ENCODE peak calls at places on chromosomes 5 and 9, in seven cellular contexts. V is activated gamma-delta T cell treated with anti-CD3 and anti-CD28 coated beads, Interleukin-2, amount 50 U/mL, for 16 hours; G is activated effector memory CD4-positive, alpha-beta T cell treated with anti-CD3 and anti-CD28 coated beads, Interleukin-2, amount 50 U/mL, for 16 hours; Y is neural crest cell; R is 8988T; D is HEK293T; M is pulmonary artery endothelial cell. Z is an unnamed sample.

GRCh38 chr5:12614608-12615007 is 710.4 kb upstream of the CTNND2 start:
- DNase-seq in Y (no peak), V (no peak), R (no peak), G (no peak), M (no peak), D (no peak), Z (no peak)

GRCh38 chr5:138470322-138471285 is 5.3 kb downstream of the EGR1 start:
- DNase-seq in G (no peak), Y (no peak), M (no peak), R (no peak), V (no peak), D (no peak), Z (no peak)

GRCh38 chr5:28468121-28468520 is 1429.7 kb upstream of the CDH9 start:
- DNase-seq in G (no peak), M (no peak), D (no peak), Y (no peak), R (no peak), V (no peak), Z (no peak)

GRCh38 chr9:87857141-87857947 is 25.3 kb upstream of the SPATA31E1 start:
- DNase-seq in R (no peak), Y (no peak), D (no peak), G (no peak), V (no peak), M (no peak), Z (no peak)

GRCh38 chr9:114653556-114654159 is 3.9 kb downstream of the TEX53 start:
- DNase-seq in D (peak), M (peak), R (peak), V (peak), Y (peak), G (peak), Z (peak)

GRCh38 chr5:178547052-178547666 is 43.0 kb downstream of the COL23A1 start:
- DNase-seq in R (no peak), Y (no peak), V (no peak), M (no peak), D (no peak), G (peak), Z (no peak)

GRCh38 chr9:86604741-86605140 is 250.5 kb upstream of the TUT7 start:
- DNase-seq in R (no peak), Y (no peak), V (no peak), D (no peak), M (no peak), G (no peak), Z (no peak)

GRCh38 chr9:107612136-107612535 is 122.6 kb upstream of the KLF4 start:
- DNase-seq in Y (no peak), D (no peak), M (no peak), V (no peak), G (no peak), R (no peak), Z (no peak)

GRCh38 chr9:22079873-22080341 is 70.8 kb upstream of the CDKN2B start:
- DNase-seq in G (peak), M (no peak), D (no peak), R (no peak), Y (no peak), V (no peak), Z (no peak)

GRCh38 chr5:114367029-114367428 is 5.2 kb downstream of the KCNN2 start:
- DNase-seq in M (no peak), R (no peak), V (no peak), Y (no peak), D (no peak), G (no peak), Z (no peak)

GRCh38 chr9:121783523-121784507 is 132.4 kb downstream of the DAB2IP start:
- DNase-seq in R (no peak), V (no peak), D (no peak), M (no peak), G (no peak), Y (no peak), Z (no peak)

GRCh38 chr9:129333961-129334743 is 156.1 kb upstream of the IER5L start:
- DNase-seq in M (no peak), V (no peak), G (no peak), R (peak), D (peak), Y (peak), Z (peak)

GRCh38 chr9:33924978-33925797 is 108.2 kb downstream of the UBE2R2 start:
- DNase-seq in M (no peak), D (peak), R (peak), V (no peak), Y (peak), G (no peak), Z (peak)

GRCh38 chr5:158811350-158811749 is 288.4 kb downstream of the EBF1 start:
- DNase-seq in D (no peak), M (no peak), V (no peak), Y (no peak), G (no peak), R (no peak), Z (no peak)

GRCh38 chr5:102666164-102666951 is 88.7 kb upstream of the PAM start:
- DNase-seq in Y (peak), G (no peak), V (no peak), R (no peak), D (no peak), M (no peak), Z (no peak)

GRCh38 chr9:6415266-6415665 is 2.3 kb downstream of the UHRF2 start:
- DNase-seq in Y (no peak), D (no peak), M (no peak), G (no peak), R (no peak), V (no peak), Z (peak)

GRCh38 chr9:96137666-96138429 is 164.1 kb downstream of the HSD17B3 start:
- DNase-seq in R (no peak), Y (no peak), G (no peak), V (no peak), M (no peak), D (no peak), Z (no peak)

GRCh38 chr9:4674783-4675182 is 4.6 kb upstream of the CDC37L1 start:
- DNase-seq in V (no peak), Y (no peak), D (no peak), G (no peak), R (no peak), M (no peak), Z (no peak)

Z was measured in dermis microvascular lymphatic vessel endothelial cell.